ENCODE peak calls at places on chromosomes 11 and 22, in seven cellular contexts. Z is HCT116, Y is spleen, H is prostate gland, V is uterus, L is body of pancreas, E is heart left ventricle. X is an unnamed sample.
A peak's percentile ranks its signal among the peaks of the same experiment; 100 is the strongest.

GRCh38 chr11:86610559-86611341 is 61.7 kb downstream of the ME3 start:
- DNase-seq in V (no peak), E (no peak), Z (no peak), L (no peak), H (no peak), Y (no peak), X (no peak)

GRCh38 chr11:1333091-1333772 is 23.8 kb upstream of the TOLLIP start:
- DNase-seq in Y (peak; percentile 70), H (no peak), Z (no peak), E (no peak), V (no peak), L (no peak), X (no peak)

GRCh38 chr22:35337932-35338331 is 38.2 kb downstream of the TOM1 start:
- DNase-seq in Z (no peak), E (no peak), H (no peak), Y (no peak), L (no peak), V (no peak), X (no peak)

GRCh38 chr11:1437500-1437899 is 47.8 kb downstream of the BRSK2 start:
- DNase-seq in V (no peak), Y (peak; percentile 86), H (no peak), Z (no peak), E (peak; percentile 76), L (peak; percentile 79), X (no peak)

GRCh38 chr22:49240016-49240380 is 587.7 kb downstream of the BRD1 start:
- DNase-seq in Y (peak; percentile 48), Z (no peak), V (no peak), E (no peak), H (peak; percentile 1), L (no peak), X (no peak)

GRCh38 chr11:64880240-64881001 is 2.0 kb upstream of the EHD1 start:
- DNase-seq in Z (no peak), V (no peak), E (peak; percentile 68), H (no peak), L (no peak), Y (peak; percentile 70), X (no peak)

GRCh38 chr11:130677486-130678153 is 229.2 kb downstream of the ADAMTS15 start:
- DNase-seq in H (no peak), Z (no peak), E (peak; percentile 40), L (peak; percentile 35), Y (no peak), V (no peak), X (no peak)

GRCh38 chr11:11960687-11961086 is 47.7 kb downstream of the DKK3 start:
- DNase-seq in L (no peak), V (no peak), E (no peak), H (no peak), Z (no peak), Y (no peak), X (no peak)

GRCh38 chr11:6200975-6201374 is 2.0 kb downstream of the OR52W1 start:
- DNase-seq in V (no peak), Y (peak; percentile 85), E (peak; percentile 63), L (peak; percentile 73), H (no peak), Z (no peak), X (no peak)

GRCh38 chr11:12811861-12812260 is 137.6 kb downstream of the TEAD1 start:
- DNase-seq in L (no peak), E (no peak), V (no peak), Y (no peak), H (no peak), Z (no peak), X (no peak)

DNA sequence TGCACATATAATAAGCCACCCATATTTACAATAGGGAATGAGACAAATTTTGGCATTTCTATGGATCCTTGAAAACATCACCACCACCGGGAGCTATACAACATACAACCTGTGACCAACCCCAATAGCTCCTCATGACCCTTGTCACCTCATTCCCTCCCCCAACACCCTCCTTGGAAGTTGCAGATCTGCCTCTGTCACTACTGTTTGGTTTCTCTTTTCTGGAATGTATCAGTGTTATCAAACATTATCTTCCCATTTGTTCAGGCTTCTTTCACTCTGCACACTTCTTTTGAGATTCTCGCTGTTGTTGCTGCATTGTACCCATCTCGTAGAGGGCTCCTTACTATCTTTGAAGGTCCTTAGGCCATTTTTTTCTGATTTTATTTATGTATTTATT is 75.6 kb downstream of the ZNF280B start:
- DNase-seq in H (no peak), L (no peak), Z (no peak), E (no peak), Y (no peak), V (no peak), X (no peak)
- TF ChIP-seq POLR2A in H (no peak), L (no peak), Z (no peak), E (no peak), Y (no peak), V (no peak), X (no peak)

GRCh38 chr11:62921573-62922188 is 518 bp upstream of the CHRM1 start:
- DNase-seq in Z (no peak), H (peak; percentile 61), L (peak; percentile 54), E (no peak), V (no peak), Y (peak; percentile 59), X (peak; percentile 50)

GRCh38 chr11:62925308-62925707 is 4.1 kb upstream of the CHRM1 start:
- DNase-seq in H (no peak), Y (no peak), Z (no peak), L (no peak), E (no peak), V (no peak), X (no peak)

GRCh38 chr11:62922189-62922589 is 1.0 kb upstream of the CHRM1 start:
- DNase-seq in Z (no peak), E (no peak), L (no peak), V (no peak), H (no peak), Y (peak; percentile 56), X (no peak)

GRCh38 chr11:62922653-62923371 is 1.6 kb upstream of the CHRM1 start:
- DNase-seq in L (no peak), E (no peak), V (no peak), Z (no peak), H (no peak), Y (no peak), X (no peak)

GRCh38 chr11:62923634-62924411 is 2.7 kb upstream of the CHRM1 start:
- DNase-seq in V (no peak), E (no peak), Y (no peak), H (peak; percentile 69), L (no peak), Z (no peak), X (peak; percentile 42)
- H3K4me1 ChIP-seq in V (no peaks in the 10 kb centered on the region), E (peaks cover 8% of the 10 kb centered on the region), Y (peaks cover 35% of the 10 kb centered on the region), H (peaks cover 16% of the 10 kb centered on the region), L (peaks cover 50% of the 10 kb centered on the region), Z (peaks cover 7% of the 10 kb centered on the region), X (peaks cover 34% of the 10 kb centered on the region)

DNA sequence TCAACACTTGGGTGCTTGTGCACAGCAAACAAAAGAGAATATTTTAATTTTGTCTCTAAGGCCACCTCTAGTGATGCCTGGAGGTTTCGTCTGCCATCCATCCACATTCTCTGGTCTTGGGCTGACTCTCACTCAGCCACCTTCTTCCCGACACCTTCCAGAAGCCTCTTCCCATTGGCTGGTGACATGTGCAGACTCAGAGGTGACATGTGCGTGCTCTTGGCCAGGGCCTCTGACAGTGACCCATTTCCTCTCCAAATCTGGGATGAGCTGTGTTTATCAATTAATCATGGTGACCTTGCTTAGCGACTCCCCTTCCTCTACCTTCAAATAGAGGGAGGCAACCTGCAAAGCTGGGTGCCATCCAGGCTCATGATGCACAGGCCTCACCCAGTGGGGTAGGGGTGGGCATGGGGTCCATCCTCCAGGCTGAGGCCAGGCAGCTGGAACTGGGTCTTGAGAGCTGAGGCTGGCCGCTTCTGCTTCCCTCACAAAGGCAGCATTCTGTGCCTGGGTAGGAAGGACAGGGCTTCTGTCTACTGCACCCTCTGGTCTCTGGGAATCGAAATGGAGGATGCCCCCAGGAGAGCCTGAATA is 91.8 kb downstream of the DHCR7 start:
- DNase-seq in E (no peak), Y (peak; percentile 58), V (no peak), H (no peak), L (no peak), Z (no peak), X (no peak)
- H3K4me3 ChIP-seq in E (no peak overlapping the region), Y (no peak overlapping the region), V (no peak overlapping the region), H (no peak overlapping the region), L (no peak overlapping the region), Z (no peak overlapping the region), X (no peak overlapping the region)

GRCh38 chr22:20511578-20512259 is 4.3 kb downstream of the MED15 start:
- DNase-seq in L (no peak), Z (no peak), V (no peak), Y (no peak), E (no peak), H (no peak), X (no peak)

GRCh38 chr22:20510811-20511577 is 3.6 kb downstream of the MED15 start:
- DNase-seq in L (no peak), E (no peak), V (no peak), Z (no peak), H (no peak), Y (no peak), X (no peak)

GRCh38 chr22:20507253-20508066 is at the start of gene MED15:
- DNase-seq in L (peak; percentile 91), E (peak; percentile 93), V (peak; percentile 90), Y (peak; percentile 98), H (peak; percentile 86), Z (peak; percentile 69), X (peak; percentile 88)

GRCh38 chr22:20508815-20509271 is 1.4 kb downstream of the MED15 start:
- DNase-seq in E (no peak), H (no peak), Y (no peak), V (no peak), L (no peak), Z (no peak), X (no peak)

GRCh38 chr22:20509344-20510047 is 2.1 kb downstream of the MED15 start:
- DNase-seq in H (peak; percentile 67), Z (no peak), V (peak; percentile 86), L (peak; percentile 83), Y (peak; percentile 79), E (peak; percentile 80), X (peak; percentile 50)
- TF ChIP-seq POLR2A in H (no peak), Z (no peak), V (peak; percentile 18), L (peak; percentile 73), Y (no peak), E (no peak), X (no peak)

GRCh38 chr22:18059991-18060390 is 17.8 kb upstream of the PEX26 start:
- DNase-seq in L (no peak), H (no peak), E (no peak), Z (no peak), V (no peak), Y (no peak), X (no peak)
- H3K4me1 ChIP-seq in L (peaks cover 63% of the 10 kb centered on the region), H (peaks cover 18% of the 10 kb centered on the region), E (peaks cover 7% of the 10 kb centered on the region), Z (no peaks in the 10 kb centered on the region), V (peaks cover 9% of the 10 kb centered on the region), Y (peaks cover 47% of the 10 kb centered on the region), X (peaks cover 26% of the 10 kb centered on the region)

GRCh38 chr11:66243816-66244215 is 24.6 kb upstream of the RAB1B start:
- DNase-seq in V (no peak), L (no peak), Z (no peak), E (no peak), H (no peak), Y (no peak), X (no peak)

GRCh38 chr11:66247801-66248200 is 20.6 kb upstream of the RAB1B start:
- DNase-seq in Z (no peak), E (no peak), L (no peak), Y (no peak), V (no peak), H (no peak), X (no peak)

GRCh38 chr11:66251811-66252210 is 16.6 kb upstream of the RAB1B start:
- DNase-seq in H (no peak), V (no peak), Z (no peak), L (no peak), Y (no peak), E (no peak), X (no peak)

GRCh38 chr11:66248903-66249302 is 19.5 kb upstream of the RAB1B start:
- DNase-seq in Z (no peak), E (no peak), H (no peak), Y (no peak), V (no peak), L (no peak), X (no peak)

GRCh38 chr11:66247295-66247694 is 21.1 kb upstream of the RAB1B start:
- DNase-seq in E (no peak), H (no peak), L (no peak), Y (no peak), V (no peak), Z (no peak), X (no peak)
- H3K4me3 ChIP-seq in E (no peak overlapping the region), H (no peak overlapping the region), L (no peak overlapping the region), Y (no peak overlapping the region), V (no peak overlapping the region), Z (no peak overlapping the region), X (no peak overlapping the region)